ENCODE peak calls at places on chromosomes 3 and 15, in five cellular contexts. V is AG04449, F is upper lobe of left lung, Y is GM20000, N is heart left ventricle. K is an unnamed sample.

GRCh38 chr3:5160926-5161858 is 26.3 kb upstream of the EDEM1 start:
- DNase-seq in V (no peak), F (no peak), Y (no peak), N (no peak), K (no peak)

GRCh38 chr3:170076715-170077238 is 39.0 kb downstream of the GPR160 start:
- DNase-seq in V (peak), F (no peak), Y (no peak), N (no peak), K (no peak)

GRCh38 chr3:108588616-108589015 is 622 bp downstream of the CIP2A start:
- DNase-seq in V (no peak), F (no peak), Y (no peak), N (no peak), K (no peak)

GRCh38 chr15:43880406-43881184 is 53.8 kb downstream of the WDR76 start:
- DNase-seq in V (no peak), F (no peak), Y (no peak), N (no peak), K (no peak)

GRCh38 chr15:40087991-40088928 is 20.4 kb downstream of the BMF start:
- DNase-seq in V (no peak), F (no peak), Y (no peak), N (no peak), K (no peak)

GRCh38 chr3:154776549-154777230 is 303.4 kb upstream of the MME start:
- DNase-seq in V (no peak), F (no peak), Y (no peak), N (no peak), K (no peak)

GRCh38 chr15:44328135-44328534 is 39.6 kb downstream of the GOLM2 start:
- DNase-seq in V (no peak), F (no peak), Y (no peak), N (no peak), K (no peak)

GRCh38 chr3:126456211-126456610 is 19.5 kb downstream of the ZXDC start:
- DNase-seq in V (no peak), F (no peak), Y (no peak), N (no peak), K (no peak)

GRCh38 chr3:134294302-134294925 is 43.8 kb upstream of the RYK start:
- DNase-seq in V (no peak), F (no peak), Y (peak), N (no peak), K (no peak)

GRCh38 chr3:51717446-51717845 is 10.6 kb downstream of the GRM2 start:
- DNase-seq in V (no peak), F (peak), Y (no peak), N (no peak), K (no peak)

GRCh38 chr15:35307026-35307425 is 221.9 kb upstream of the NANOGP8 start:
- DNase-seq in V (no peak), F (no peak), Y (no peak), N (no peak), K (no peak)
- TF ChIP-seq CTCF in V (no peak), F (no peak), Y (no peak), N (no peak), K (no peak)

GRCh38 chr15:96766387-96766786 is 435.9 kb downstream of the NR2F2 start:
- DNase-seq in V (no peak), F (no peak), Y (no peak), N (no peak), K (no peak)

GRCh38 chr15:96764501-96764900 is 434.0 kb downstream of the NR2F2 start:
- DNase-seq in V (no peak), F (peak), Y (no peak), N (no peak), K (no peak)

GRCh38 chr15:96768435-96768789 is 437.9 kb downstream of the NR2F2 start:
- DNase-seq in V (no peak), F (no peak), Y (no peak), N (no peak), K (no peak)

GRCh38 chr15:96767703-96768434 is 437.4 kb downstream of the NR2F2 start:
- DNase-seq in V (no peak), F (no peak), Y (no peak), N (no peak), K (no peak)

DNA sequence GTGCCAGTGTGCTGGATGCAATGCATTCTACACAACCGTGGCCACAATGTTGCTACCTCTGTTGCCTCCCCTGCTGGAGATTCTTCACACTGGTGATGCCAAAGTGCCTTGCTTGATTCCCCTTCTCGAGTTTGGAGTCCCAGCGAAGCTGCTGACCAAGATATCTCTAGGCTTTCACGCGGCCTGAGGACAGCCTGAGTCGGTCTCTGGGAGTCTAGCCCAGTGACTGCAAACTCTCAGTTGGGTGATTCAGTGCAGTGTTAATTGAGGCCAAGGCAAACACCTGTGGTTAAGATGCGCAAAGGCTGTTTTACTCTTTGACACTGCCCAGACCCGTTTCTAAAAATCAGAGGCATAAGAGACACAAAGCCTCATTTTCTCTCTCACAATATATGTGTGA is 434.4 kb downstream of the NR2F2 start:
- DNase-seq in V (no peak), F (no peak), Y (no peak), N (no peak), K (no peak)
- TF ChIP-seq CTCF in V (no peak), F (no peak), Y (no peak), N (no peak), K (no peak)

DNA sequence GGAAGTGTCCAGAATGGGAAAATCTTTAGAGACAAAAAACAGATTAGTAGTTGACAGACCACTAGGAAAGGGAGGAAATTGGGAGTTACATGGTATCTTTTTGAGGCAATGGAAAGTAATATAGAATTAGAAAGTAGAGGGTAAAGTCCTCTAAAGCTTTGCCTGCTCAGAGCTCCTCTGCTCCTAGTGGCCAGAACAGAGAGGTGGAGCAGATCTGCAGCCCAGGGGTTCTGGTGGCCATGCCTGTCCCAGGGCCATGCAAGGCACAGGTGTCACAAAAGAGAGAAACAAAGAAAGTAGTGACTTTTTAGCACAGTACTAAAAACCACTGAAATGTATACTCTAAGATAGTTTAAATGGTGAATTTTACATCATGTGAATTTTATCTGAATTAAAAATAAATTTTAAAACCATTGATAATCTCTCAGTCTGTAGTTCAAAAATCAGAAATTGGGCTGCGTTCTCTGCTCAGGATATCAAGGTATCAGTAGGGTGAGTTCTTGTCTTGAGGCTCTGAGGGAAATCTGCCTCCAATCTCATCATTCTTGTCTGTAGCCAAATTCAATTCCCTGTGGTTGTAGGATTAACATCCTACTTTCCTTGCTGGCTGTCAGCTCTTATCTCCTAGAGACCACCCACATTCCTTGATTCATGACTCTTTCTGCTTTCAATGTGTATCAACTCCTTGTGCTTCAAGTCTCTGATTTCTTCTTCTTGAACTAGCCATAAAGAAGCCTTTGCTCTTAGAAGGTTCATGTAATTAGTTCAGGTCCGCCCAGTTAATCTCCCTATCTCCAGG is 23.6 kb downstream of the PYGO1 start:
- DNase-seq in V (no peak), F (no peak), Y (no peak), N (no peak), K (no peak)
- TF ChIP-seq CTCF in V (no peak), F (no peak), Y (no peak), N (no peak), K (no peak)

GRCh38 chr3:96706517-96706916 is 107.9 kb upstream of the EPHA6 start:
- DNase-seq in V (no peak), F (no peak), Y (no peak), N (no peak), K (no peak)

GRCh38 chr3:96700322-96701315 is 113.8 kb upstream of the EPHA6 start:
- DNase-seq in V (no peak), F (no peak), Y (no peak), N (no peak), K (no peak)
- TF ChIP-seq CTCF in V (no peak), F (no peak), Y (no peak), N (no peak), K (no peak)

GRCh38 chr15:42156266-42156922 is at the start of gene PLA2G4F:
- DNase-seq in V (no peak), F (peak), Y (no peak), N (no peak), K (no peak)
- TF ChIP-seq CTCF in V (no peak), F (no peak), Y (no peak), N (no peak), K (no peak)

GRCh38 chr3:19357947-19358346 is 209.6 kb downstream of the KCNH8 start:
- DNase-seq in V (no peak), F (no peak), Y (no peak), N (no peak), K (no peak)
- TF ChIP-seq CTCF in V (no peak), F (no peak), Y (no peak), N (no peak), K (no peak)

GRCh38 chr3:150627557-150627956 is 24.4 kb downstream of the SELENOT start:
- DNase-seq in V (no peak), F (no peak), Y (no peak), N (no peak), K (no peak)
- TF ChIP-seq CTCF in V (no peak), F (no peak), Y (no peak), N (no peak), K (no peak)

DNA sequence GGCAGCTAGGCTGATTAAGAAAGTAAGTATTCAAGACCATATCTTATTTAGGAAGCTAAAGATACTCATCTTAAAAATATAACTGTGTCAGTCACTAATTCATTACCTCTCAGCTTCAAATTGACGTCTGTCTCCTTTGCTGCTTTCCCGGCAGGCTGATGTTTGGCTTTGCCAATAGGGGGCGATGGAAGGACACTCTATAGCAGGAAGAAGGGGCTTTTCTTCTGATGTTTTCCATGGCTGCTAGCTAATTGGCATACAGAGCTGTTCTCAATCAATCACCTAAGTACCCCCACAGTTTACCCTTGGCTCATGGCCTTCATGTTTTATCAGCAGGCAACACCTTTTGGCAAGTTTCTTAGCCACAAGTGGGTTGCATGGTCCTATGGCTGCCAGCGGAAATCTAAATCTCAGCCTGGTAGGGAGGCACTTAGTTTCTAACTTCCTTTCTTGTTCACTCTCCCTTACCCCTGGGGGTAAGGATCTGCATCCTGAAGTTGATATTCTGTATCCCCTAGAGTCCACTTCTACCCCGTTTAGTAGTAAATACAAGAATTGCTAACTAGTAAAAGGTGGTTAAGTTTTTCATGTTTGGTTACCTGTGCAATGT is 45.0 kb downstream of the ESYT3 start:
- DNase-seq in V (no peak), F (no peak), Y (peak), N (no peak), K (no peak)
- TF ChIP-seq CTCF in V (peak), F (peak), Y (peak), N (peak), K (no peak)